ENCODE peak calls at places on chromosome 17, in four cellular contexts. I, R, W and A are unnamed samples.

GRCh38 chr17:73197141-73197540 is 4.3 kb downstream of the COG1 start:
- DNase-seq in I (no peak), R (no peak), W (no peak), A (no peak)

GRCh38 chr17:82037113-82037888 is at the start of gene DCXR:
- DNase-seq in I (peak), R (peak), W (peak), A (peak)

GRCh38 chr17:7992516-7992915 is 9.9 kb upstream of the GUCY2D start:
- DNase-seq in I (peak), R (no peak), W (no peak), A (peak)

GRCh38 chr17:79473111-79473835 is 137.6 kb downstream of the RBFOX3 start:
- DNase-seq in I (no peak), R (no peak), W (peak), A (no peak)

GRCh38 chr17:39527220-39527813 is 66.0 kb downstream of the CDK12 start:
- DNase-seq in I (no peak), R (no peak), W (no peak), A (peak)

GRCh38 chr17:49217651-49218413 is 7.3 kb downstream of the ABI3 start:
- DNase-seq in I (no peak), R (peak), W (no peak), A (no peak)

GRCh38 chr17:72305472-72305871 is 184.7 kb downstream of the SOX9 start:
- DNase-seq in I (no peak), R (no peak), W (no peak), A (peak)

GRCh38 chr17:58079300-58080033 is 3.8 kb upstream of the DYNLL2 start:
- DNase-seq in I (no peak), R (no peak), W (no peak), A (no peak)

GRCh38 chr17:4142107-4142900 is 526 bp downstream of the ZZEF1 start:
- DNase-seq in I (peak), R (no peak), W (no peak), A (no peak)

GRCh38 chr17:45149037-45149668 is 878 bp downstream of the HEXIM1 start:
- DNase-seq in I (no peak), R (peak), W (peak), A (peak)

GRCh38 chr17:63832455-63832854 is 5.0 kb upstream of the FTSJ3 start:
- DNase-seq in I (no peak), R (no peak), W (no peak), A (no peak)
- TF ChIP-seq CTCF in I (no peak), R (no peak), W (no peak), A (no peak)

DNA sequence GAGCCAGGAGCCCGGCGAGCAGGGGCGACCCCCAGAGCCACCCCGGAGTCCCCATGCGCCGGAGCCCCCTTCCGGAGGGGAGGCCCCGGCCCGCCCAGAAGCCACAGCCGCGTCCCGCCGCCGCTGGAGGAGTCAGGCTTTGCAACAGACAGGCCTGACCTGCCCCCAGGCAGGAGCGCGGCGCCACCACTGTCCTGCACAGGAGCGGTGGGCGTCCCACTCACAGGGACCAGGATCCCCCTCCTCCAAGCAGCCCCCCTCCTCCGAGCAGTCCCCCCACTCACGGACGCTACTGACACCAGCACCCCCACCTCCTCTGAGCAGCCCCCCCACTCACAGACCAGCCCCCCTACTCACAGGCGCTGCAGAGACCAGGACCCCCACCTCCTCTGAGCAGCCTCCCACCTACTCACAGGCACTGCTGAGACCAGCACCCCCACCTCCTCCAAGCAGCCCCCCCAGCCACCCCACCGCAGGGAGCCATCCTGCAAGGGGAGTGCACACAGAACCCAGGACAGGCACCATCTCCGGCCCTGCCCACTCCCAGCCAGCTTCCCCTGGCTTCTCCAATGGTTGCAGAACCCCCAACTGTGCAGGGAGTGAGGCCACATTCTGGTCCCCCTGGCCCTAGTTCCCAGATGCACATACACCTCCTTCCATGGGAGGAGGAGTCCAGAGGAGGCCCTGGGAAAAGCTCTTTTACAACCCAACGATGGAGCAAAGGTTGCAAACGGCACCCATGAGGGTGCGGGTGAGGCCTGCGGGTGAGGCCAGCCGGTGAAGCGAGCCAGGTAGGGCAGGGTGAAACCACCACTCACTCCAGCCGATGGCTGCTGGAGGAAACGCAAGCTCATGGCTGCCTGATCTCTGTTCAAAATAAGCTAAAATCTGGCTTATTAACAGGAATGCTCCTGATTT is 69.9 kb downstream of the ABR start:
- DNase-seq in I (no peak), R (no peak), W (no peak), A (peak)
- TF ChIP-seq CTCF in I (no peak), R (no peak), W (no peak), A (no peak)

GRCh38 chr17:31525801-31526549 is 134.5 kb downstream of the RAB11FIP4 start:
- DNase-seq in I (no peak), R (no peak), W (peak), A (peak)
- TF ChIP-seq CTCF in I (no peak), R (no peak), W (peak), A (peak)

DNA sequence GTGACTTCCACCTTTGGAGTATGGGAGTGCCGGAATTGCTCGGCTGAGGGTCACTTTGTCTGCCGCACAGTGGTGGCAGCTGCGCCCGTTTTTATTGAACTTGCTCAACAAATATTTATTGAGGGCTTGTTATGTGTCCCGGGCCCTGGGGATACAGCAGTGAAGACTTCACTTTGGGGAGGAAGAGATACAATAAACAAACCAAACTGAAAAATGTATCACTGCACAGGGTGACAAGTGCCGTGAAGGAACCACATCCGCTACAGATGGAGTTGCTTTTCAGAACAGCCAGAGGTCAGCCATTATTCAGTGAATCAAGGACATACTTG is 185.6 kb downstream of the NTN1 start:
- DNase-seq in I (no peak), R (no peak), W (no peak), A (no peak)
- TF ChIP-seq CTCF in I (no peak), R (no peak), W (no peak), A (no peak)

GRCh38 chr17:78173025-78173715 is 4.8 kb downstream of the SYNGR2 start:
- DNase-seq in I (no peak), R (peak), W (no peak), A (no peak)
- TF ChIP-seq CTCF in I (no peak), R (no peak), W (no peak), A (no peak)

GRCh38 chr17:69951058-69951457 is 124.0 kb upstream of the KCNJ16 start:
- DNase-seq in I (no peak), R (no peak), W (no peak), A (no peak)
- TF ChIP-seq CTCF in I (no peak), R (no peak), W (no peak), A (no peak)

GRCh38 chr17:68435876-68436842 is 21.1 kb downstream of the WIPI1 start:
- DNase-seq in I (peak), R (peak), W (peak), A (peak)

GRCh38 chr17:68440526-68440925 is 16.8 kb downstream of the WIPI1 start:
- DNase-seq in I (no peak), R (no peak), W (no peak), A (no peak)

GRCh38 chr17:68439656-68440290 is 17.5 kb downstream of the WIPI1 start:
- DNase-seq in I (no peak), R (no peak), W (no peak), A (no peak)

GRCh38 chr17:68435361-68435760 is 21.9 kb downstream of the WIPI1 start:
- DNase-seq in I (no peak), R (no peak), W (no peak), A (no peak)

DNA sequence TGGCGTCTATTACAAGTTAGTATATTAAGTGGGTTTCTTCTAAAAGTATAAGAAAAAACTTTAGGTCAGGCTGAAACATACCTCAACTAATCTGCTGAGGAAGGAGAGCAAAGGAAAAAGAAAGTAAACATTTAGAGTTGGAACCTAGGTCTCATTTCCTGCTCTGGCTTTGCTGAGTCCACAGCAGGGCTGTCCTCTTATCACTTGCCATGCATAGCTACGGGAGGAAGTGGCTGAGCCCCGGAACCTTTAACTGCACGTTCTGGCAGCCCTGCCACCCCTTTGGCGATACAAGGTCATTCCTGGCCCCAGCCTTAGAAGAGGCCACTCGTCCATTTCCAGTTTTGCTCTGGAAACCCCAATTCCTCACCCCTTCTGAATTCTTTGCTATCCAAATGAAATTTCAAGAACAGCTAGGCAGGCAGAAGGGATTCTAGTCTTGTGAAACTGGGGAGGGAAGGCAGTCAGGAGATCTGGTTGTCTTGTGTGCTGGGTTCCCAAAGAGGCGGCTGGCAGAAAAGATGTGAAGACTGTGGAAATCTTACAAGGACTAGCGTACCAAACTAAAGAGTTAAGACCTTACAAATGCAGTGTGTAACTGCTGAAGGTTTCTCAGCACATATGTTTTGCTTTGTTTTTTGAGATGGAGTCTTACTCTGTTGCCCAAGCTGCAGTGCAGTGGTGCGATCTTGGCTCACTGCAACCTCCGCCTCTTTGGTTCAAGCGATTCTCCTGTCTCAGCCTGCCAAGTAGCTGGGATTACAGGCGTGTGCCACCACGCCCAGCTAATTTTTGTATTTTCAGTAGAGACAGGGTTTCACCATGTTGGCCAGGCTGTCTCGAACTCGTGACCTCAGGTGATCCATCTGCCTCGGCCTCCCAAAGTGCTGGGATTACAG is 19.1 kb downstream of the WIPI1 start:
- DNase-seq in I (no peak), R (no peak), W (no peak), A (no peak)
- TF ChIP-seq CTCF in I (no peak), R (no peak), W (no peak), A (no peak)